ENCODE peak calls at places on chromosomes 6 and 20, in eight cellular contexts. Z, F, X, Q, V, T, I and U are unnamed samples.
A peak's percentile ranks its signal among the peaks of the same experiment; 100 is the strongest.

GRCh38 chr20:44024820-44025580 is 110.3 kb downstream of the TOX2 start:
- DNase-seq in V (no peak), T (no peak), Z (no peak), Q (no peak), X (no peak), I (no peak), F (no peak), U (no peak)

GRCh38 chr6:159758031-159759001 is 3.5 kb upstream of the ACAT2 start:
- DNase-seq in V (no peak), F (no peak), T (no peak), Q (no peak), I (no peak), X (peak; percentile 42), Z (no peak), U (no peak)

GRCh38 chr20:6440087-6440799 is 317.4 kb upstream of the FERMT1 start:
- DNase-seq in X (no peak), I (no peak), T (no peak), V (no peak), Z (no peak), Q (no peak), F (no peak), U (no peak)

GRCh38 chr6:130964289-130964688 is 98.8 kb downstream of the EPB41L2 start:
- DNase-seq in X (no peak), T (no peak), F (no peak), I (no peak), Q (no peak), V (no peak), Z (no peak), U (no peak)

GRCh38 chr6:38349795-38350194 is 289.9 kb downstream of the BTBD9 start:
- DNase-seq in Q (no peak), V (no peak), F (no peak), X (peak; percentile 53), Z (no peak), T (peak; percentile 43), I (no peak), U (no peak)

GRCh38 chr6:18039481-18039880 is 52.0 kb upstream of the KIF13A start:
- DNase-seq in F (no peak), Q (no peak), I (no peak), V (no peak), Z (no peak), X (no peak), T (no peak), U (no peak)

GRCh38 chr20:48679603-48680002 is 148.2 kb downstream of the PREX1 start:
- DNase-seq in X (no peak), Z (no peak), Q (no peak), V (no peak), F (no peak), I (no peak), T (no peak), U (no peak)

GRCh38 chr6:73610444-73611275 is 43.1 kb downstream of the SLC17A5 start:
- DNase-seq in T (no peak), Q (peak; percentile 35), I (no peak), V (no peak), Z (no peak), X (no peak), F (no peak), U (peak; percentile 11)

GRCh38 chr20:63495771-63496403 is 3.0 kb downstream of the EEF1A2 start:
- DNase-seq in I (peak; percentile 71), V (peak; percentile 54), Q (no peak), X (no peak), Z (peak; percentile 85), T (no peak), F (peak; percentile 81), U (no peak)

GRCh38 chr6:4678506-4679300 is 97.5 kb upstream of the CDYL start:
- DNase-seq in T (no peak), X (no peak), V (no peak), Z (no peak), F (no peak), Q (no peak), I (no peak), U (no peak)

GRCh38 chr6:54847799-54848597 is 1.4 kb downstream of the FAM83B start:
- DNase-seq in Q (no peak), I (no peak), T (no peak), V (no peak), Z (no peak), F (no peak), X (no peak), U (no peak)

GRCh38 chr6:145809785-145810184 is 4.8 kb downstream of the FBXO30 start:
- DNase-seq in T (no peak), Q (no peak), Z (no peak), I (no peak), X (no peak), F (no peak), V (no peak), U (no peak)

GRCh38 chr6:132020138-132020551 is 69.0 kb upstream of the CCN2 start:
- DNase-seq in X (no peak), I (no peak), V (no peak), Z (no peak), F (no peak), T (no peak), Q (no peak), U (no peak)

GRCh38 chr20:62617711-62618483 is 24.4 kb upstream of the SLCO4A1 start:
- DNase-seq in I (no peak), X (no peak), F (no peak), Z (no peak), V (peak; percentile 58), T (no peak), Q (no peak), U (no peak)